ENCODE peak calls at places on chromosomes 1 and 21, in four cellular contexts. T is GM12865, F is EL, J is colonic mucosa. C is an unnamed sample.

GRCh38 chr1:232620356-232620841 is 9.5 kb downstream of the SIPA1L2 start:
- DNase-seq in T (no peak), F (peak; percentile 38), J (peak; percentile 75), C (peak; percentile 74)

GRCh38 chr1:67627336-67627735 is 57.7 kb upstream of the GADD45A start:
- DNase-seq in T (no peak), F (no peak), J (no peak), C (no peak)

GRCh38 chr1:105830614-105831146 is 1225.8 kb upstream of the PRMT6 start:
- DNase-seq in T (no peak), F (no peak), J (no peak), C (no peak)

GRCh38 chr1:65425697-65426096 is 5.2 kb downstream of the LEPR start:
- DNase-seq in T (no peak), F (peak; percentile 95), J (no peak), C (no peak)

GRCh38 chr21:41008971-41009370 is 159.0 kb upstream of the BACE2 start:
- DNase-seq in T (no peak), F (no peak), J (no peak), C (no peak)

GRCh38 chr1:17233675-17234074 is 15.2 kb upstream of the PADI3 start:
- DNase-seq in T (no peak), F (peak; percentile 99), J (peak; percentile 94), C (no peak)

GRCh38 chr1:221813887-221814286 is 72.0 kb upstream of the DUSP10 start:
- DNase-seq in T (no peak), F (no peak), J (no peak), C (no peak)

GRCh38 chr1:216456682-216457081 is 33.4 kb upstream of the USH2A start:
- DNase-seq in T (no peak), F (peak; percentile 87), J (no peak), C (no peak)

GRCh38 chr1:63929106-63929478 is 155.3 kb downstream of the ROR1 start:
- DNase-seq in T (no peak), F (no peak), J (no peak), C (no peak)

GRCh38 chr1:89254658-89255287 is 17.9 kb downstream of the GBP5 start:
- DNase-seq in T (no peak), F (no peak), J (no peak), C (no peak)

GRCh38 chr1:81920245-81920740 is 119.6 kb downstream of the ADGRL2 start:
- DNase-seq in T (no peak), F (peak; percentile 6), J (no peak), C (no peak)

GRCh38 chr1:27627051-27627450 is 7.9 kb downstream of the FGR start:
- DNase-seq in T (no peak), F (no peak), J (no peak), C (no peak)

GRCh38 chr1:175332515-175332914 is 139.9 kb upstream of the KIAA0040 start:
- DNase-seq in T (no peak), F (no peak), J (no peak), C (no peak)

GRCh38 chr1:67645495-67646144 is 39.4 kb upstream of the GADD45A start:
- DNase-seq in T (no peak), F (no peak), J (peak; percentile 79), C (peak; percentile 81)

GRCh38 chr1:7393141-7393540 is 378.0 kb upstream of the VAMP3 start:
- DNase-seq in T (no peak), F (peak; percentile 18), J (no peak), C (no peak)

GRCh38 chr1:69263982-69264381 is 303.7 kb upstream of the LRRC7 start:
- DNase-seq in T (no peak), F (no peak), J (no peak), C (no peak)

GRCh38 chr1:54298284-54299033 is 98.5 kb downstream of the MRPL37 start:
- DNase-seq in T (no peak), F (no peak), J (no peak), C (no peak)

C was measured in Peyer's patch.